ENCODE peak calls at places on chromosomes 12 and 14, in nine cellular contexts. V, O, G, M, Z, J, F, C and D are unnamed samples.

GRCh38 chr14:101857226-101857625 is 95.7 kb downstream of the PPP2R5C start:
- DNase-seq in V (no peak), O (no peak), G (no peak), M (no peak), Z (no peak), J (peak), F (no peak), C (no peak), D (no peak)

GRCh38 chr14:65745396-65746190 is 333.1 kb downstream of the FUT8 start:
- DNase-seq in V (no peak), O (peak), G (no peak), M (no peak), Z (no peak), J (no peak), F (no peak), C (no peak), D (no peak)

GRCh38 chr12:43238281-43238680 is 313.7 kb downstream of the ADAMTS20 start:
- DNase-seq in V (no peak), O (no peak), G (no peak), M (no peak), Z (no peak), J (no peak), F (no peak), C (no peak), D (no peak)

GRCh38 chr12:98823012-98823411 is 177.9 kb downstream of the APAF1 start:
- DNase-seq in V (no peak), O (peak), G (no peak), M (no peak), Z (no peak), J (no peak), F (no peak), C (no peak), D (no peak)

GRCh38 chr12:78490841-78491240 is 373.7 kb upstream of the SYT1 start:
- DNase-seq in V (no peak), O (no peak), G (no peak), M (no peak), Z (no peak), J (no peak), F (no peak), C (no peak), D (no peak)

GRCh38 chr12:128891856-128892255 is 38.6 kb downstream of the GLT1D1 start:
- DNase-seq in V (no peak), O (no peak), G (no peak), M (no peak), Z (no peak), J (no peak), F (no peak), C (no peak), D (no peak)

GRCh38 chr14:52351191-52351560 is 37.1 kb downstream of the PTGER2 start:
- DNase-seq in V (no peak), O (no peak), G (no peak), M (no peak), Z (no peak), J (no peak), F (no peak), C (no peak), D (no peak)

GRCh38 chr14:61607570-61608244 is 87.6 kb upstream of the HIF1A start:
- DNase-seq in V (no peak), O (peak), G (no peak), M (no peak), Z (no peak), J (no peak), F (no peak), C (no peak), D (no peak)

GRCh38 chr12:93019240-93019910 is 90.3 kb upstream of the EEA1 start:
- DNase-seq in V (no peak), O (no peak), G (no peak), M (no peak), Z (no peak), J (no peak), F (no peak), C (no peak), D (peak)

GRCh38 chr12:54053625-54054441 is at the start of gene HOXC4:
- DNase-seq in V (no peak), O (no peak), G (peak), M (no peak), Z (peak), J (peak), F (no peak), C (no peak), D (no peak)

GRCh38 chr12:91326043-91327027 is 143.7 kb upstream of the DCN start:
- DNase-seq in V (peak), O (peak), G (peak), M (no peak), Z (peak), J (peak), F (peak), C (peak), D (peak)

GRCh38 chr12:64680235-64680634 is 69.9 kb downstream of the RASSF3 start:
- DNase-seq in V (no peak), O (no peak), G (no peak), M (no peak), Z (no peak), J (no peak), F (no peak), C (no peak), D (no peak)

GRCh38 chr12:100593490-100593889 is 20.0 kb downstream of the GAS2L3 start:
- DNase-seq in V (no peak), O (peak), G (no peak), M (no peak), Z (no peak), J (no peak), F (no peak), C (no peak), D (no peak)

GRCh38 chr12:8687846-8688601 is 9.8 kb upstream of the RIMKLB start:
- DNase-seq in V (peak), O (no peak), G (no peak), M (no peak), Z (no peak), J (no peak), F (no peak), C (peak), D (peak)

GRCh38 chr14:102824832-102825231 is 47.6 kb downstream of the TRAF3 start:
- DNase-seq in V (no peak), O (no peak), G (no peak), M (peak), Z (no peak), J (no peak), F (no peak), C (no peak), D (no peak)

GRCh38 chr14:54566410-54567223 is at the start of gene SAMD4A:
- DNase-seq in V (peak), O (peak), G (peak), M (peak), Z (peak), J (peak), F (peak), C (peak), D (peak)

GRCh38 chr14:87049886-87050820 is 942.8 kb downstream of the GALC start:
- DNase-seq in V (no peak), O (peak), G (no peak), M (no peak), Z (no peak), J (peak), F (no peak), C (no peak), D (no peak)
- TF ChIP-seq CTCF in V (no peak), O (peak), G (no peak), M (peak), Z (no peak), J (peak), F (no peak), C (no peak), D (no peak)

GRCh38 chr12:62813031-62813829 is 121.7 kb downstream of the PPM1H start:
- DNase-seq in V (peak), O (no peak), G (peak), M (peak), Z (peak), J (peak), F (no peak), C (peak), D (peak)
- TF ChIP-seq CTCF in V (peak), O (no peak), G (peak), M (peak), Z (peak), J (peak), F (peak), C (no peak), D (peak)

GRCh38 chr14:69247691-69248440 is 12.1 kb upstream of the GALNT16 start:
- DNase-seq in V (peak), O (no peak), G (no peak), M (no peak), Z (no peak), J (no peak), F (no peak), C (peak), D (no peak)
- TF ChIP-seq CTCF in V (peak), O (no peak), G (no peak), M (no peak), Z (no peak), J (no peak), F (no peak), C (no peak), D (no peak)

GRCh38 chr12:108820700-108821406 is 36.5 kb downstream of the SSH1 start:
- DNase-seq in V (no peak), O (no peak), G (no peak), M (no peak), Z (no peak), J (no peak), F (no peak), C (no peak), D (no peak)
- TF ChIP-seq CTCF in V (no peak), O (no peak), G (no peak), M (no peak), Z (no peak), J (no peak), F (no peak), C (no peak), D (no peak)